ENCODE peak calls at places on chromosomes 11 and 22, in five cellular contexts. N, G, F, W and A are unnamed samples.

GRCh38 chr22:24588370-24588755 is 4.5 kb downstream of the LRRC75B start:
- DNase-seq in N (no peak), G (no peak), F (no peak), W (no peak), A (no peak)

GRCh38 chr11:57325735-57326048 is 940 bp upstream of the TNKS1BP1 start:
- DNase-seq in N (no peak), G (no peak), F (no peak), W (no peak), A (no peak)

GRCh38 chr11:3995949-3996554 is 98.5 kb upstream of the RRM1 start:
- DNase-seq in N (peak), G (peak), F (peak), W (no peak), A (no peak)

GRCh38 chr11:2914475-2915195 is 14.6 kb downstream of the PHLDA2 start:
- DNase-seq in N (no peak), G (no peak), F (no peak), W (no peak), A (no peak)

GRCh38 chr22:21652547-21653545 is 10.7 kb downstream of the SDF2L1 start:
- DNase-seq in N (peak), G (no peak), F (no peak), W (no peak), A (no peak)

GRCh38 chr22:50544078-50544745 is 1.5 kb upstream of the KLHDC7B start:
- DNase-seq in N (peak), G (peak), F (peak), W (no peak), A (peak)

GRCh38 chr11:76701701-76702100 is 31.2 kb upstream of the LRRC32 start:
- DNase-seq in N (no peak), G (peak), F (peak), W (no peak), A (no peak)

GRCh38 chr22:38694945-38695344 is 5.8 kb downstream of the JOSD1 start:
- DNase-seq in N (no peak), G (no peak), F (no peak), W (no peak), A (no peak)

GRCh38 chr11:119584193-119585037 is 144.6 kb downstream of the NECTIN1 start:
- DNase-seq in N (peak), G (peak), F (peak), W (peak), A (peak)

GRCh38 chr11:122772945-122773344 is 65.4 kb upstream of the CRTAM start:
- DNase-seq in N (no peak), G (peak), F (no peak), W (no peak), A (no peak)

GRCh38 chr11:77027275-77027674 is 6.9 kb upstream of the B3GNT6 start:
- DNase-seq in N (no peak), G (peak), F (no peak), W (no peak), A (no peak)

GRCh38 chr11:8335186-8335585 is 71.5 kb upstream of the LMO1 start:
- DNase-seq in N (no peak), G (no peak), F (no peak), W (no peak), A (no peak)

GRCh38 chr11:61392991-61393595 is 706 bp downstream of the TMEM216 start:
- DNase-seq in N (peak), G (peak), F (no peak), W (no peak), A (no peak)